ENCODE peak calls at places on chromosome 1, in nine cellular contexts. B, R, G, V, T, Z, J, I and X are unnamed samples.

GRCh38 chr1:226649780-226650179 is 89.3 kb downstream of the ITPKB start:
- DNase-seq in B (no peak), R (peak; percentile 58), G (no peak), V (no peak), T (no peak), Z (no peak), J (no peak), I (peak; percentile 19), X (no peak)

GRCh38 chr1:1857096-1857703 is 33.7 kb downstream of the GNB1 start:
- DNase-seq in B (no peak), R (no peak), G (no peak), V (no peak), T (no peak), Z (no peak), J (no peak), I (no peak), X (peak; percentile 18)

GRCh38 chr1:107404756-107405155 is 263.9 kb downstream of the NTNG1 start:
- DNase-seq in B (no peak), R (peak; percentile 51), G (no peak), V (no peak), T (peak; percentile 37), Z (peak; percentile 41), J (no peak), I (no peak), X (no peak)

GRCh38 chr1:37945743-37946702 is 830 bp downstream of the INPP5B start:
- DNase-seq in B (peak; percentile 60), R (peak; percentile 97), G (peak; percentile 62), V (peak; percentile 59), T (peak; percentile 90), Z (no peak), J (no peak), I (peak; percentile 50), X (peak; percentile 49)

GRCh38 chr1:157782946-157783345 is 6.0 kb upstream of the FCRL2 start:
- DNase-seq in B (no peak), R (no peak), G (no peak), V (no peak), T (no peak), Z (no peak), J (no peak), I (no peak), X (no peak)

GRCh38 chr1:3530086-3530930 is 75.8 kb downstream of the ARHGEF16 start:
- DNase-seq in B (peak; percentile 37), R (peak; percentile 37), G (no peak), V (no peak), T (no peak), Z (peak; percentile 33), J (no peak), I (no peak), X (no peak)

GRCh38 chr1:63984257-63984626 is 210.4 kb downstream of the ROR1 start:
- DNase-seq in B (no peak), R (peak; percentile 36), G (no peak), V (no peak), T (no peak), Z (no peak), J (no peak), I (no peak), X (no peak)

GRCh38 chr1:156143765-156144489 is 9.5 kb upstream of the SEMA4A start:
- DNase-seq in B (no peak), R (peak; percentile 47), G (no peak), V (no peak), T (no peak), Z (no peak), J (no peak), I (no peak), X (no peak)

GRCh38 chr1:67958472-67958871 is 92.0 kb downstream of the DIRAS3 start:
- DNase-seq in B (no peak), R (no peak), G (no peak), V (no peak), T (no peak), Z (no peak), J (no peak), I (no peak), X (no peak)

GRCh38 chr1:182783068-182783467 is 6.5 kb upstream of the NPL start:
- DNase-seq in B (no peak), R (no peak), G (no peak), V (no peak), T (no peak), Z (no peak), J (no peak), I (no peak), X (no peak)
- TF ChIP-seq CTCF in B (no peak), R (no peak), G (no peak), V (no peak), T (no peak), Z (no peak), J (peak; percentile 29), I (no peak), X (peak; percentile 2)

GRCh38 chr1:29525941-29526340 is 289.6 kb downstream of the PTPRU start:
- DNase-seq in B (no peak), R (no peak), G (no peak), V (no peak), T (no peak), Z (no peak), J (no peak), I (no peak), X (no peak)
- TF ChIP-seq CTCF in B (no peak), R (no peak), G (no peak), V (no peak), T (no peak), Z (no peak), J (no peak), I (no peak), X (no peak)

GRCh38 chr1:20192871-20193411 is 6.6 kb upstream of the PLA2G2C start:
- DNase-seq in B (no peak), R (no peak), G (no peak), V (no peak), T (no peak), Z (no peak), J (no peak), I (no peak), X (no peak)

GRCh38 chr1:20194770-20195463 is 8.6 kb upstream of the PLA2G2C start:
- DNase-seq in B (peak; percentile 84), R (peak; percentile 45), G (peak; percentile 89), V (no peak), T (no peak), Z (peak; percentile 38), J (peak; percentile 76), I (peak; percentile 65), X (peak; percentile 73)

GRCh38 chr1:20194224-20194623 is 7.9 kb upstream of the PLA2G2C start:
- DNase-seq in B (no peak), R (no peak), G (no peak), V (no peak), T (no peak), Z (peak; percentile 64), J (no peak), I (no peak), X (no peak)

GRCh38 chr1:20197329-20197791 is 11.0 kb upstream of the PLA2G2C start:
- DNase-seq in B (peak; percentile 36), R (no peak), G (no peak), V (no peak), T (no peak), Z (no peak), J (no peak), I (no peak), X (no peak)

DNA sequence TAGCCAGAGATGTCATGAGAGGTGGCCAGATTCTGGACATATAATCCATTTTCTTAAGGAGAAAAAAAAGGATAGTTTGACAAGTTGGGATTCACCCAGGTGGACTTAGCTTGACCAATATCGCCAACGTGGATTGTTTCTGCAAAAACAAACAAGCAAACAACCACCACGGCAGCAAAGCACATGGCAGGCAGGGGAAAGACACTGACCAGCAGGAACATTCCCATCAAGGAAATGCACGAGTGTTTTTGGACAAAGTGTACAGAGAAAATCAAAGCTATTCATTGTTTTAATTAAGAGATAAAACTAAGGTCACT is 9.1 kb upstream of the PLA2G2C start:
- DNase-seq in B (no peak), R (no peak), G (no peak), V (no peak), T (no peak), Z (no peak), J (no peak), I (no peak), X (no peak)
- TF ChIP-seq CTCF in B (peak; percentile 16), R (no peak), G (no peak), V (no peak), T (no peak), Z (no peak), J (peak; percentile 27), I (peak; percentile 19), X (no peak)

GRCh38 chr1:172323666-172324065 is 96.8 kb upstream of the C1orf105 start:
- DNase-seq in B (no peak), R (peak; percentile 63), G (no peak), V (no peak), T (no peak), Z (no peak), J (no peak), I (no peak), X (no peak)

GRCh38 chr1:172320723-172321122 is 99.8 kb upstream of the C1orf105 start:
- DNase-seq in B (no peak), R (peak; percentile 68), G (no peak), V (peak; percentile 36), T (peak; percentile 41), Z (peak; percentile 1), J (no peak), I (no peak), X (no peak)

GRCh38 chr1:172321429-172321828 is 99.1 kb upstream of the C1orf105 start:
- DNase-seq in B (no peak), R (peak; percentile 80), G (no peak), V (peak; percentile 67), T (peak; percentile 61), Z (peak; percentile 3), J (no peak), I (no peak), X (no peak)

GRCh38 chr1:172325562-172325961 is 94.9 kb upstream of the C1orf105 start:
- DNase-seq in B (peak; percentile 22), R (peak; percentile 72), G (no peak), V (no peak), T (no peak), Z (peak; percentile 73), J (no peak), I (no peak), X (no peak)

DNA sequence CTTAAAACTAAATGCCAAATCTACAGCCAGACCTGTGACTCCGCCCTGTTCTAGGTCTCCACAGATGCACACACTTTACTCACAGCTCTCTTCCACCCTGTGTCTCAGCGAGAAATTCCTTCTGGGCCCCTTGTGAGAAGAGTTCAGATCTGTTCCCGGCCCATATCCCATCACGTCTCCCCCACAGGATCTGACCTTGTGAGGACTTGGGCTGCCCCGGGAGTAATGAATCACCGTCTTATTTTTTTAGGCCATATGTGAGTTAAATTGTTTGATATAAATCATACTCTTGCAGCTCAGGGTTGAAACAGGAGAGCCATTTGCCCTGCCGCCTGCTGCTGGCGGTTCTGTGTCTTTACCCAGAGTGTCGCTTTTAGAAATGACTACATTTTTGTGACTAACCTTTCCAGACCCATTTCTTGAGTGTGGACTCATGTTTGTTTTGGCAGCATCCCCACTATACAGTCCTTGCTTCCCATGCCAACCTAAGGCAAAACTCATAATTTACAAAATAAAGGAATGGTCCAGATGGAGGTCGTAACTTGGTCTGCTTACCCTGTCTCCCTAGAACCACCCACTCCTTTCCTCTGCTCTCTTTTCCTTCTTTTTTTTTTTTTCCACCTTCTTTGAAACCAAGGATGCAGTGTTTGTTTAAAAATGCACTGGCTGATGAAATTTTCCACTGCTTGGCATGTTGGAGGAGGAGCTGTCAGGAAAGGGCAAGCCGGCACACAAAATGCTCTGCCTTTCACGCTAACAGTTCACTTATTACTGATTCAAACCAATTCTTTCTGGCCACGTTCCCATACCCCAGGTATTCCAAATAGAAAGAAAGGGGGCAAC is 98.0 kb upstream of the C1orf105 start:
- DNase-seq in B (no peak), R (peak; percentile 95), G (peak; percentile 58), V (peak; percentile 80), T (peak; percentile 71), Z (peak; percentile 77), J (no peak), I (peak; percentile 32), X (no peak)
- TF ChIP-seq CTCF in B (no peak), R (no peak), G (no peak), V (peak; percentile 24), T (no peak), Z (no peak), J (no peak), I (no peak), X (no peak)